ENCODE peak calls at places on chromosomes 1 and 21, in eight cellular contexts. C is pancreas; X is ecto neural progenitor cell; G is dermis blood vessel endothelial cell; E is left kidney; N is NCI-H146; T is stimulated activated CD4-positive, alpha-beta T cell treated with anti-CD3 and anti-CD28 coated beads, TNF-alpha, amount 100 ng/mL, for 1 hour; B is substantia nigra. F is an unnamed sample.

GRCh38 chr1:20634594-20635084 is 1.4 kb downstream of the PINK1 start:
- DNase-seq in N (peak), C (peak), T (no peak), E (peak), B (peak), G (peak), X (peak), F (peak)

GRCh38 chr1:8169364-8170058 is 143.4 kb upstream of the ERRFI1 start:
- DNase-seq in B (peak), C (peak), G (peak), N (peak), X (no peak), E (peak), T (peak), F (peak)

GRCh38 chr1:184982002-184982954 is 8.0 kb upstream of the NIBAN1 start:
- DNase-seq in B (peak), G (peak), N (peak), T (peak), C (peak), E (peak), X (peak), F (peak)

GRCh38 chr1:116075981-116076380 is 35.2 kb upstream of the MAB21L3 start:
- DNase-seq in C (no peak), X (no peak), T (no peak), B (no peak), G (no peak), N (no peak), E (no peak), F (no peak)

GRCh38 chr1:100352267-100353072 is at the start of gene CDC14A:
- DNase-seq in E (peak), T (peak), B (peak), N (peak), G (peak), C (peak), X (peak), F (peak)

GRCh38 chr1:228399531-228400236 is 7.0 kb downstream of the TRIM11 start:
- DNase-seq in T (no peak), N (no peak), G (no peak), B (no peak), E (no peak), C (no peak), X (no peak), F (no peak)

GRCh38 chr21:37181059-37181458 is 86.1 kb downstream of the VPS26C start:
- DNase-seq in X (no peak), E (no peak), B (no peak), N (no peak), C (no peak), G (no peak), T (no peak), F (no peak)

GRCh38 chr1:46487818-46488218 is 1.8 kb upstream of the DMBX1 start:
- DNase-seq in E (peak), X (peak), N (no peak), C (no peak), T (no peak), G (peak), B (no peak), F (peak)

GRCh38 chr21:14071902-14072734 is 138.6 kb downstream of the LIPI start:
- DNase-seq in T (no peak), C (no peak), B (no peak), G (no peak), X (peak), E (no peak), N (no peak), F (no peak)

GRCh38 chr1:167446946-167447345 is 71.4 kb downstream of the CD247 start:
- DNase-seq in N (no peak), G (no peak), X (no peak), E (no peak), T (no peak), B (no peak), C (no peak), F (no peak)

GRCh38 chr1:205037539-205037938 is 5.5 kb upstream of the CNTN2 start:
- DNase-seq in C (peak), X (no peak), T (no peak), G (no peak), N (no peak), E (no peak), B (peak), F (no peak)

GRCh38 chr1:6942990-6943389 is 157.7 kb downstream of the CAMTA1 start:
- DNase-seq in N (no peak), B (no peak), E (no peak), C (no peak), G (no peak), X (no peak), T (no peak), F (no peak)

GRCh38 chr1:160096491-160097116 is 1.8 kb downstream of the IGSF8 start:
- DNase-seq in N (no peak), B (no peak), X (no peak), E (no peak), T (no peak), C (no peak), G (no peak), F (no peak)

GRCh38 chr1:62358974-62359373 is 39.7 kb upstream of the KANK4 start:
- DNase-seq in E (peak), C (no peak), N (peak), X (no peak), T (no peak), G (no peak), B (no peak), F (no peak)

GRCh38 chr1:54653036-54653435 is 11.4 kb downstream of the MROH7 start:
- DNase-seq in B (no peak), C (no peak), X (no peak), E (no peak), T (no peak), G (no peak), N (no peak), F (peak)

GRCh38 chr1:171141336-171142051 is 43.6 kb upstream of the FMO2 start:
- DNase-seq in E (peak), N (no peak), T (no peak), X (no peak), B (no peak), G (peak), C (no peak), F (peak)

GRCh38 chr1:226990133-226990716 is 50.1 kb downstream of the COQ8A start:
- DNase-seq in N (no peak), C (peak), E (no peak), T (no peak), B (no peak), G (peak), X (no peak), F (no peak)

GRCh38 chr1:163509126-163509525 is 187.4 kb downstream of the NUF2 start:
- DNase-seq in E (no peak), X (no peak), B (no peak), C (no peak), G (no peak), T (no peak), N (no peak), F (no peak)

GRCh38 chr1:51901151-51901550 is 22.6 kb upstream of the NRDC start:
- DNase-seq in G (no peak), B (no peak), E (no peak), C (no peak), X (no peak), N (no peak), T (no peak), F (no peak)